ENCODE peak calls at places on chromosomes 2 and 18, in four cellular contexts. Z, C, R and J are unnamed samples. For H3K4me1, the result is how much of the 10 kb centered on the place peaks cover.

GRCh38 chr2:66240284-66240683 is 194.6 kb upstream of the MEIS1 start:
- DNase-seq in Z (no peak), C (no peak), R (no peak), J (no peak)

GRCh38 chr2:233351423-233351822 is 2.9 kb upstream of the DGKD start:
- DNase-seq in Z (peak), C (peak), R (no peak), J (no peak)

GRCh38 chr18:28718696-28719095 is 541.8 kb upstream of the CDH2 start:
- DNase-seq in Z (peak), C (no peak), R (no peak), J (no peak)

GRCh38 chr2:163774862-163775261 is 39.1 kb upstream of the FIGN start:
- DNase-seq in Z (peak), C (no peak), R (no peak), J (no peak)

GRCh38 chr2:85154048-85154753 is 21.0 kb downstream of the TCF7L1 start:
- DNase-seq in Z (peak), C (no peak), R (no peak), J (no peak)

GRCh38 chr2:27133905-27134780 is at the start of gene PREB:
- DNase-seq in Z (peak), C (peak), R (peak), J (peak)

GRCh38 chr2:38146917-38147307 is 71.0 kb upstream of the CYP1B1 start:
- DNase-seq in Z (peak), C (no peak), R (peak), J (peak)

GRCh38 chr2:8171608-8172007 is 510.2 kb upstream of the ID2 start:
- DNase-seq in Z (peak), C (no peak), R (no peak), J (no peak)

GRCh38 chr2:64808092-64808491 is 154.4 kb upstream of the SERTAD2 start:
- DNase-seq in Z (no peak), C (no peak), R (no peak), J (no peak)

GRCh38 chr18:32998285-32998684 is 225.5 kb upstream of the KLHL14 start:
- DNase-seq in Z (no peak), C (no peak), R (no peak), J (no peak)

GRCh38 chr2:159942149-159942548 is 120.3 kb downstream of the PLA2R1 start:
- DNase-seq in Z (no peak), C (no peak), R (no peak), J (no peak)

GRCh38 chr2:231047270-231047921 is 9.3 kb upstream of the PSMD1 start:
- DNase-seq in Z (no peak), C (no peak), R (no peak), J (no peak)

GRCh38 chr2:236262238-236262637 is 2.0 kb downstream of the ASB18 start:
- DNase-seq in Z (no peak), C (no peak), R (no peak), J (no peak)

GRCh38 chr2:188204830-188205229 is 86.8 kb upstream of the GULP1 start:
- DNase-seq in Z (no peak), C (no peak), R (no peak), J (no peak)

GRCh38 chr2:17680119-17680518 is 73.5 kb downstream of the SMC6 start:
- DNase-seq in Z (peak), C (no peak), R (no peak), J (no peak)

GRCh38 chr2:101657787-101658186 is 39.7 kb upstream of the MAP4K4 start:
- DNase-seq in Z (no peak), C (no peak), R (peak), J (no peak)

GRCh38 chr2:148979164-148979918 is 59.2 kb upstream of the LYPD6B start:
- DNase-seq in Z (no peak), C (no peak), R (no peak), J (no peak)

GRCh38 chr2:148978736-148979135 is 59.8 kb upstream of the LYPD6B start:
- DNase-seq in Z (no peak), C (no peak), R (no peak), J (no peak)

GRCh38 chr2:148979919-148980277 is 58.6 kb upstream of the LYPD6B start:
- DNase-seq in Z (no peak), C (no peak), R (no peak), J (no peak)

GRCh38 chr2:148981350-148981749 is 57.1 kb upstream of the LYPD6B start:
- DNase-seq in Z (no peak), C (no peak), R (no peak), J (no peak)

DNA sequence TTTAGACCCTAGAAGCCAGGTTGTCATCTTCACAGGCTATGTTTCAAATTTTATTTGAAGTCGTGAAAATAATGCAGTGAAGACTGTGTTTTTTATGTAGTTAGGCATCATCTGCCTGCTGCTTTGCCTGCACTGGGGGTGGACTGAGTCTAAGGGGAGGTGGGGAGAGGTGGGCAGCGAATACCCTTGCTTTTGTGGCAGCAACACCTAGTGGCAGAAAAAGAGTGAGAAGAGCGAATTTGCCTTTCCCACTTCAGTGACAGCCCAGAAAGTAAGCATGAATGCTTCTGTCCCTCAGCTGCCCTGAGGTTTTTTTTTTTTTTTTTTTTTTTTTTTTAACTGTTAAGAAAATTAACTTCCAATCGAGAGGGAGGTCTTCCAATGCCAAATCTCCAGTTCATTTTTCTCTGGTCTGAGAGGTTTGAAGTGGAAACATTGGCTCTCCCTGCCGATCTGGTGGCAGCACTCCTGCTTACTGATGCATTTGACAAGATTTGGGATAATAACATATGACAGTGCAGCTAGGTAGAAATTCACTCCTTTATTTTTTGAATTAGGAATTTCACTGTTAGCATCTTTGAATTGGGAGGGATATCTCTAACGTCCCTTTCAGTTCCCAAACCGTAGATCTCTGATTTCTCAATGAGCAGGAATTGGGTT is 60.3 kb upstream of the LYPD6B start:
- DNase-seq in Z (no peak), C (no peak), R (no peak), J (no peak)
- TF ChIP-seq CTCF in Z (no peak), C (no peak), R (peak), J (no peak)

DNA sequence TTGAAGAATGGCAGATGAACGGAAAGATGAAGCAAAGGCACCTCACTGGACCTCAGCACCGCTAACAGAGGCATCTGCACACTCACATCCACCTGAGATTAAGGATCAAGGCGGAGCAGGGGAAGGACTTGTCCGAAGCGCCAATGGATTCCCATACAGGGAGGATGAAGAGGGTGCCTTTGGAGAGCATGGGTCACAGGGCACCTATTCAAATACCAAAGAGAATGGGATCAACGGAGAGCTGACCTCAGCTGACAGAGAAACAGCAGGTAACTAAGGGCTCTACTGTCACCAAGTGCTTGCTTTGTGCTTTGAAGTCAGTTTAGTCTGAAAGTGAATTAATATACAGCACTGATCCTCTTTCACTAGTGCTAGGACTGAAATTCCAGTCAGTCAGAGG is 118.5 kb upstream of the UNC80 start:
- DNase-seq in Z (no peak), C (no peak), R (no peak), J (no peak)
- H3K4me1 ChIP-seq in Z (under half), C (under half), R (under half), J (under half)

DNA sequence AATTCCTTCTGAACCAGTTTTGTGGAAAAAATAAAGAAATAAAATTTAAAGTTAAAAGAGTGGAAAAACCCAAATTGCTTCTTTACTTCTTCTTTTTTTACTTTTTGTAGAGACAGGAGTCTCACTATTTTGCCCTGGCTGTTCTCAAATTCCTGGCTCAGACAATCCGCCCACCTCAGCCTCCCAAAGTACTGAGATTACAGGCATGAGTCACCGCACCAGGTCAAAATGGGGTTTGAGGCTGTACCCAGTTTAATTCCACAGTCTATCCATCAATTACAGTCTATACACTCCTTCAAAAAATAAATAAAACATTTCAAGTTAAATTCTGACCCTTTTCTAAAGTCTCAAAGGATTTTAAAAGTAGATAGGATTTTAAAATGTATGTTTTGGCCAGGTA is 120.3 kb downstream of the FAM161A start:
- DNase-seq in Z (peak), C (no peak), R (no peak), J (no peak)
- TF ChIP-seq CTCF in Z (no peak), C (no peak), R (no peak), J (no peak)

DNA sequence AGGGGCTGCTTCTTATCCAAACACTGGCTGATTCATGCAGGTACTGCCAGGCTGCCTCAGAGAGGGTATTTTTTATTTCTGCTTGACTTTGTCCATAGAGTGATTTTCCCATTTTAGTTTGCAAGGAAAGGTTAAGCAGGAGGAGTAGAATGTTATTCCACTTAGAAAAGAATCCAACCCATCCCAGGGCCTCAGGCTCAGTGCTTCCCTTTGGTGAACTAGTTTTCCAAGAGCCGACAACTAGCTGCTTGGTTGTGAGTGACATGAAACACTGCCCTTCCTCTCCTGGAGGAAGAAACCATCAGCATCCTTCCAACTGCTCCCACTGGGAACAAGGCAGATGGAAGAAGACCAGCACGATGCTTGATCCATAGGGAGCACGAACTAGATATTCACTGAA is 58.5 kb downstream of the BCL2 start:
- DNase-seq in Z (no peak), C (no peak), R (no peak), J (no peak)
- H3K4me1 ChIP-seq in Z (under half), C (under half), R (under half), J (under half)

GRCh38 chr2:4354678-4355077 is 651.3 kb downstream of the DCDC2C start:
- DNase-seq in Z (no peak), C (no peak), R (peak), J (no peak)
- TF ChIP-seq CTCF in Z (no peak), C (no peak), R (peak), J (no peak)

DNA sequence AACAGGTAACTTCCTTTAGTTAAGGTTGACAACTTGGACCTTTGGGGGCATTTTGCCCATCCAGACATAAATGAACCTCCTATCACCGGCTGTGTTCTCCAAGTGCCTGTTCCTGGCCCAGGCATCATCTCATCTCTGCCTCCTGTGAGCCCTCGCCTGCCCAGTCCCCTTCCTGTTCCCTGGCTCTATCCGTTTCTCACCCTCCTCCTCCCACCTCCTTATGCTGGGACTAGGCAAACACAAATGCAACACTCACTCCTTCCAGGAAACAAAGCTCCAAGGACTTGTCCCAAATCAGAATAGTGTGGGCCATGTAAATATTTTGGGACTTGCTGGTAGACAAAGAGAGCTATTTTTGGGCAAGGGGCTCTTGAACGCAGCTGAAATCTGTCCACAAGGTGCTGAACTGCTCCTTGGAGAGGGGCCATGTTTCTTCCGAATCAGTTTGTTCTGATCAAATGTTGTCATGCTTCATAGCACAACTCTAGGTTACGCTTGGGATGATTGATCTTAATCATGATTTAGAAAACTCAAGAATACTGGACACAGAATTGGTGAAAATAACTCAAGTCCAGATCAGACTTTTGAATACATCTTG is 25.3 kb downstream of the MBP start:
- DNase-seq in Z (peak), C (no peak), R (no peak), J (no peak)
- H3K4me1 ChIP-seq in Z (under half), C (half or more), R (under half), J (half or more)